ENCODE peak calls at places on chromosome 17, in six cellular contexts. M, C, Q, K, H and I are unnamed samples.

GRCh38 chr17:76391200-76391715 is 6.8 kb downstream of the SPHK1 start:
- DNase-seq in M (no peak), C (no peak), Q (no peak), K (no peak), H (peak; percentile 69), I (no peak)

GRCh38 chr17:21043296-21044232 is 753 bp upstream of the USP22 start:
- DNase-seq in M (peak; percentile 99), C (peak; percentile 99), Q (peak; percentile 98), K (peak; percentile 99), H (peak; percentile 99), I (peak; percentile 96)

GRCh38 chr17:358491-359133 is 6.0 kb upstream of the RPH3AL start:
- DNase-seq in M (no peak), C (no peak), Q (no peak), K (no peak), H (no peak), I (no peak)

GRCh38 chr17:79608729-79609039 is 2.2 kb downstream of the RBFOX3 start:
- DNase-seq in M (no peak), C (no peak), Q (no peak), K (no peak), H (no peak), I (no peak)

GRCh38 chr17:65158081-65158480 is 20.9 kb downstream of the RGS9 start:
- DNase-seq in M (no peak), C (no peak), Q (no peak), K (no peak), H (no peak), I (no peak)

GRCh38 chr17:3920940-3921852 is 4.9 kb upstream of the P2RX1 start:
- DNase-seq in M (no peak), C (no peak), Q (peak; percentile 62), K (no peak), H (no peak), I (no peak)

GRCh38 chr17:60590075-60590474 is 9.9 kb upstream of the PPM1D start:
- DNase-seq in M (no peak), C (no peak), Q (no peak), K (no peak), H (no peak), I (no peak)

GRCh38 chr17:36066365-36066945 is 2.4 kb downstream of the CCL18 start:
- DNase-seq in M (no peak), C (no peak), Q (no peak), K (no peak), H (no peak), I (no peak)

GRCh38 chr17:11738151-11738550 is 139.9 kb downstream of the DNAH9 start:
- DNase-seq in M (no peak), C (no peak), Q (no peak), K (no peak), H (no peak), I (no peak)

GRCh38 chr17:2749784-2750181 is 331 bp upstream of the CCDC92B start:
- DNase-seq in M (peak; percentile 67), C (peak; percentile 95), Q (peak; percentile 52), K (peak; percentile 51), H (no peak), I (peak; percentile 19)

GRCh38 chr17:51612692-51613091 is 352.3 kb downstream of the UTP18 start:
- DNase-seq in M (no peak), C (no peak), Q (no peak), K (no peak), H (no peak), I (no peak)

DNA sequence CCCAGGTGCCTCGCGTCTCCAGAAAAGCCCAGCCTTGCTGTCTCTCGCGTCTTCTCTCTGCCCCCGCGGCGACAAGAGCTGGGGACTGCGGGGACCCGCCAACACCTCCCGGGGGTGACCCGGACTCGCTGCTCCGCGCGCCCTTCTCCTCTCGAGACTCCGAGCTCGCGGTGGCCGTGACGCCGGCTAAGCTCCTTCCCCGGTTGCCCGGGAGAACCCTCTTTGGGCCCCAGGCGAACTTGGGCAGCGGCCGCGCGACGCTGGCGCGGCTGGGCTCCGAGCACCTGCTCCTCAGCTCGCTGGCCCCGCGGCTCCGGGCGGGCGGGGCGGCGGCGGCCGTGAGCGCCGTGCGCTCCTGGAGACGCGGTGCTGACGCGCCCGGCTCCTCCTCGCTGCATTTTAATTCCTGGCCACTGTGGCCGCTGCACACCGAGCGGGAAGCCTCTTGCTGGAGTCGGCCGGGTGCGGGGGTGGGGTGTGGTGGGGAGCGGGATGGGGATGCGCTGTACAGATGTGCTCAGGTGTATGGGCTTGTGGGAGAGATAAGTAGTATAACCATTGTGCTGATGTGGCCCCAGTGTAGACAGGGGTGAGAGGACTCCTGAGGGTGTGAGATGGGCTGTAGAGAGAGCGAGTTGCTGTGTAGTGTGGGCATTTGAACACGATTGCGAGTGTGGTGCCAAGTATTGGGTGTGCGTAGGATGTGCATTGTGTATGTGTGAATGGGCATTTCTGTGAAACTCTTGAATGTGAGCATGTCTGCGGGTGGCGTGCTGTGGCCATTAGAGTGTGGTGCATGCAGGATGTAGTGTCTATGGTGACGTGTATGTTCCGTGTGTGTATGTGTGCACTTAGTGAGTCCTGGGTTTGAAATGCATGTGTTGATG is at the start of gene ASIC2:
- DNase-seq in M (peak; percentile 13), C (peak; percentile 89), Q (no peak), K (no peak), H (peak; percentile 67), I (no peak)
- TF ChIP-seq CTCF in M (no peak), C (peak; percentile 34), Q (no peak), K (no peak), H (peak; percentile 8), I (no peak)

GRCh38 chr17:47850373-47850691 is 631 bp downstream of the SP6 start:
- DNase-seq in M (no peak), C (no peak), Q (no peak), K (no peak), H (no peak), I (no peak)

GRCh38 chr17:47848198-47848513 is 2.8 kb downstream of the SP6 start:
- DNase-seq in M (no peak), C (peak; percentile 31), Q (no peak), K (no peak), H (no peak), I (no peak)

GRCh38 chr17:47846741-47847340 is 4.1 kb downstream of the SP6 start:
- DNase-seq in M (no peak), C (peak; percentile 67), Q (no peak), K (no peak), H (no peak), I (no peak)

GRCh38 chr17:47844814-47845453 is 3.9 kb upstream of the SCRN2 start:
- DNase-seq in M (no peak), C (no peak), Q (no peak), K (peak; percentile 38), H (no peak), I (no peak)

DNA sequence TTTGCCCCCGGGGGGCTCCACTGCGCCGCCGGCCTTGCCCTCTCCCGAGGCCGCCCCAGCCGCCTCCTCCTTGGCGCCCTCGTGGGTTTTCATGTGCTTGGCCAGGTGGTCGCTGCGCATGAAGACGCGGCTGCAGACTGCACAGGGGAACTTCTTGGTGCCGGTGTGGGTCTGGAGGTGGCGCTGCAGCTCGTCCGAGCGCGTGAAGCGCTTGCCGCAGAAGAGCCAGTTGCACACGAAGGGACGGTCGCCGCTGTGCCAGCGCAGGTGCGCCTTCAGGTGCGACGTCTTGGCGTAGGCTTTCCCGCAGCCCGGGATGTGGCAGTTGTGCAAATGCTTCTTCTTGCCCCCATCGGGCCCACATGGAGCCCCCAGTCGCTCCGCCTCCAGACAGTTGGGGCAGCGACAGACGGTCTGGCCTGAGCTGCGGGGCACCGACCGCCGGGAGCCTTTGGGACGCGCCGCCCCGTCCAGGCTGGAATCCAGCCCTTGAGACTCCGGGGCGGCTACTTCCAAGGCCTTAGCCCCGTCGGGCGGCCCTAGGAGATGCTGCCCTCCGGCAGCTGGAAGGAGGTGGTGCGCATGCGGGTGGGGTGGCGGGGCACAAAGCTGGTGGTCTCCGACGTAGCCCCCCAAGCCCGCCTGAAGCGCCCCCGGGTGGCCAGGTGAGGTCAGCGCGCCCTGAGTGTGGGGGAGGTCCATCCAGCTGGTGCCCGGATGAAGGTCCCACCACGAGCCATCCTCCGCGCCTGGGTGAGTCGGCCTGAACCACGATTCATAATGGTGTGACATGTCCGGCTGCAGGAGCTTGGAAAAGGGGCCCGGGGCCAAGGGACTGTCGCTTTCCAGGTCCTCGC is 3.4 kb downstream of the SP6 start:
- DNase-seq in M (no peak), C (peak; percentile 80), Q (no peak), K (no peak), H (no peak), I (no peak)
- H3K4me3 ChIP-seq in M (no peak overlapping the region), C (peak overlapping the region; percentile 44), Q (no peak overlapping the region), K (no peak overlapping the region), H (no peak overlapping the region), I (no peak overlapping the region)

GRCh38 chr17:74512624-74513084 is 18.6 kb downstream of the CD300LB start:
- DNase-seq in M (no peak), C (no peak), Q (no peak), K (peak; percentile 25), H (no peak), I (no peak)
- TF ChIP-seq CTCF in M (no peak), C (no peak), Q (no peak), K (no peak), H (no peak), I (no peak)

DNA sequence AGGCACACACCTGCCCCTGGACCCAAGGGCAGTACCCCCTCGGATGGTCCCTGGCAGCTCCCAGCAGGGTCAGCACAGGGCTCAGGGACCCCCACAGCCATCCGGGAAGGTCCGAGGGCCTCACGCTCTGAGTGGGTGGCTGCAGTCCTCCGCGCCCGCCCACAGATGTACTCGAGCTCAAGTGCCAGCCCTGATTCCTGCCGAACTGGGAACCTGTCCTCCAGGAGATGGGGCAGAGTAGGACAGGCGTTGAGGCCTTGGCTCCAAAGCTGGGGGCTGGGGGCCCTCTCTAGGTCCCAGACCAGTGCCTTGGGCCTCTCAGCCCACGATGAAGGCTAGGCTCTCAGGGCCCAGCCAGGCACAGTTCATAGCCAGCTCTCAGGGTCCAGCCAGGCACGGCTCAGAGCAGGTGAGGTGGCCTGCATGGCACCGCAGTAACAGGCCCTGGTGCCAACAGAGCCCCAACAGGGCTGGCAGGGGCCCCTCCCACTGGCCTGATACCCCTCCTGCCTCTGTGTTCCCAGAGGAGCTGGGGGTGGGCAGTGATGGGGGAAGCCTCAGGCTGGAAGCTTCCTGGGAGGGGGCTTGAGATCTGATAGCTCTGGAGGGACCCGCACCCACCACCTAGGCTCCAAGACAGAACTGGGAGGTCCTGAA is 35.5 kb upstream of the PVALEF start:
- DNase-seq in M (no peak), C (no peak), Q (no peak), K (no peak), H (no peak), I (no peak)
- H3K4me3 ChIP-seq in M (no peak overlapping the region), C (no peak overlapping the region), Q (no peak overlapping the region), K (no peak overlapping the region), H (no peak overlapping the region), I (no peak overlapping the region)

DNA sequence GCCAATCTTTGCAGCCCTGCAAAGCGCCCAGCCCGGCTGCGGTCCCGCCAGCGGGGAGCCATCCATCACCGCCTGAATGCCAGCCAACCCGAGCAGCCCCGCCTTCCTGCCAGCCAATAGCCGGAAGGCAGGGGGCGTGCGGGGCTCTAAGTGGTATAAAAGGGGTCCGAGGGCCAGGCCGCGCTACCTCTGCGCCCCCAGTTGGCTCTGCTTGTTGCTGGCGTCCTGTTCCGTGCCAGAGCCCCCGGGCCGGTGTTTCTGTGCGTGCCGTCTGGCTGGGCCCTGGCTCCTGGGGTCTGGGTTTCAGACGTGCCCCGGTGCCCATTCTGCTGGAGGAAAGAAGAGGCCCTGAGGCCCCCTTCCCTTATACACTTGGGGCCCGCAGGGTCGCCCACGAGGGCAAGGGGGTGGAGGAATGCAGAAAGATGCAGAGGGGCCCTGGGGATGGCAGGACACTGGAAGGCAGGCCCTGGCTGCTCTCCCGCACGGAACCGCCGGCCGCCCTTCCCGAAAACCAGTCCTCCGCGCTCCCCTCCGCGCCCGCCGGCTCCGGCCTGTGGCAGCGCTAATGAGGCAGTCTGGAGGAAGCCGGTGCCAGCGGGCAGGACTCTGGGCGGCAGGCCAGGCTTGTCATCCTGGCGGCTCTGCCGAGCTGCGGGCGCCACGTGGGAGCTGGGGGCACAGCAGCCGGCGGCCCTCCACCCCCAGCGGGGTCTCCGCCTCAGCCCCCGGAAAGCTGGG is 14.0 kb downstream of the COPZ2 start:
- DNase-seq in M (peak; percentile 89), C (peak; percentile 93), Q (peak; percentile 82), K (peak; percentile 77), H (peak; percentile 92), I (no peak)
- TF ChIP-seq CTCF in M (peak; percentile 45), C (peak; percentile 34), Q (peak; percentile 46), K (no peak), H (peak; percentile 41), I (no peak)